ENCODE peak calls at places on chromosomes 1 and 21, in ten cellular contexts. H, Q, V, P, Z, A, O, T, D and G are unnamed samples.

GRCh38 chr1:53681647-53682368 is 57.2 kb downstream of the GLIS1 start:
- DNase-seq in H (peak), Q (peak), V (peak), P (peak), Z (no peak), A (peak), O (peak), T (peak), D (peak), G (no peak)

GRCh38 chr1:70745199-70745598 is 302.4 kb downstream of the PTGER3 start:
- DNase-seq in H (no peak), Q (no peak), V (no peak), P (no peak), Z (no peak), A (no peak), O (no peak), T (no peak), D (no peak), G (no peak)

GRCh38 chr1:108082741-108083562 is 117.2 kb downstream of the SLC25A24 start:
- DNase-seq in H (no peak), Q (no peak), V (no peak), P (no peak), Z (no peak), A (no peak), O (no peak), T (no peak), D (no peak), G (no peak)

GRCh38 chr1:41823453-41823852 is 95.3 kb downstream of the HIVEP3 start:
- DNase-seq in H (peak), Q (no peak), V (no peak), P (no peak), Z (no peak), A (peak), O (no peak), T (no peak), D (no peak), G (peak)

GRCh38 chr1:48263042-48263441 is 40.5 kb downstream of the SLC5A9 start:
- DNase-seq in H (no peak), Q (no peak), V (no peak), P (no peak), Z (no peak), A (no peak), O (no peak), T (no peak), D (no peak), G (no peak)

GRCh38 chr1:179883739-179884138 is 1.7 kb downstream of the TOR1AIP1 start:
- DNase-seq in H (no peak), Q (peak), V (no peak), P (peak), Z (no peak), A (peak), O (peak), T (peak), D (no peak), G (no peak)

GRCh38 chr21:33362044-33362555 is 37.3 kb downstream of the IFNAR1 start:
- DNase-seq in H (no peak), Q (no peak), V (no peak), P (peak), Z (no peak), A (no peak), O (no peak), T (peak), D (peak), G (no peak)

GRCh38 chr1:9269078-9269501 is 23.6 kb upstream of the SPSB1 start:
- DNase-seq in H (no peak), Q (peak), V (peak), P (no peak), Z (no peak), A (no peak), O (no peak), T (no peak), D (no peak), G (no peak)

GRCh38 chr1:31609512-31609911 is 8.0 kb upstream of the HCRTR1 start:
- DNase-seq in H (no peak), Q (no peak), V (no peak), P (no peak), Z (no peak), A (no peak), O (no peak), T (no peak), D (no peak), G (no peak)

GRCh38 chr21:34266322-34266721 is 97.5 kb upstream of the KCNE2 start:
- DNase-seq in H (no peak), Q (no peak), V (no peak), P (no peak), Z (no peak), A (no peak), O (no peak), T (no peak), D (no peak), G (no peak)

GRCh38 chr1:114078116-114078515 is 75.6 kb downstream of the SYT6 start:
- DNase-seq in H (no peak), Q (no peak), V (no peak), P (no peak), Z (no peak), A (no peak), O (peak), T (no peak), D (no peak), G (no peak)

GRCh38 chr1:20630730-20631129 is 2.5 kb upstream of the PINK1 start:
- DNase-seq in H (no peak), Q (no peak), V (no peak), P (no peak), Z (no peak), A (no peak), O (peak), T (no peak), D (no peak), G (no peak)

GRCh38 chr1:41436281-41437010 is 48.0 kb downstream of the EDN2 start:
- DNase-seq in H (no peak), Q (no peak), V (no peak), P (no peak), Z (no peak), A (no peak), O (no peak), T (no peak), D (no peak), G (no peak)

GRCh38 chr1:20194770-20195463 is 8.6 kb upstream of the PLA2G2C start:
- DNase-seq in H (peak), Q (peak), V (peak), P (peak), Z (peak), A (peak), O (peak), T (peak), D (peak), G (peak)

GRCh38 chr21:38804617-38805281 is 980 bp upstream of the ETS2 start:
- DNase-seq in H (peak), Q (no peak), V (peak), P (peak), Z (peak), A (peak), O (peak), T (no peak), D (peak), G (peak)

GRCh38 chr1:11071463-11072215 is 11.8 kb upstream of the SRM start:
- DNase-seq in H (no peak), Q (no peak), V (peak), P (no peak), Z (peak), A (no peak), O (no peak), T (no peak), D (no peak), G (no peak)

GRCh38 chr1:28807046-28807445 is 4.9 kb upstream of the OPRD1 start:
- DNase-seq in H (no peak), Q (no peak), V (no peak), P (no peak), Z (no peak), A (no peak), O (no peak), T (no peak), D (no peak), G (no peak)

GRCh38 chr1:164604541-164604940 is 45.6 kb downstream of the PBX1 start:
- DNase-seq in H (no peak), Q (peak), V (no peak), P (no peak), Z (no peak), A (peak), O (no peak), T (no peak), D (no peak), G (no peak)

GRCh38 chr1:43329995-43330751 is 7.4 kb upstream of the MPL start:
- DNase-seq in H (peak), Q (peak), V (peak), P (peak), Z (no peak), A (peak), O (peak), T (no peak), D (no peak), G (no peak)

GRCh38 chr1:230381049-230381467 is 45.1 kb downstream of the PGBD5 start:
- DNase-seq in H (no peak), Q (no peak), V (no peak), P (no peak), Z (peak), A (no peak), O (no peak), T (no peak), D (peak), G (peak)

GRCh38 chr1:168598963-168599362 is 22.6 kb downstream of the XCL1 start:
- DNase-seq in H (no peak), Q (peak), V (no peak), P (no peak), Z (no peak), A (no peak), O (no peak), T (no peak), D (no peak), G (no peak)

GRCh38 chr1:212242985-212243308 is 42.3 kb upstream of the PPP2R5A start:
- DNase-seq in H (no peak), Q (no peak), V (no peak), P (no peak), Z (no peak), A (no peak), O (no peak), T (no peak), D (no peak), G (no peak)

GRCh38 chr1:41662656-41663437 is 178.4 kb upstream of the EDN2 start:
- DNase-seq in H (peak), Q (peak), V (peak), P (peak), Z (no peak), A (peak), O (no peak), T (no peak), D (peak), G (peak)

GRCh38 chr1:50251592-50252165 is 143.0 kb downstream of the ELAVL4 start:
- DNase-seq in H (no peak), Q (no peak), V (no peak), P (no peak), Z (peak), A (no peak), O (no peak), T (no peak), D (no peak), G (no peak)

GRCh38 chr1:30083800-30084464 is 639.5 kb downstream of the MATN1 start:
- DNase-seq in H (peak), Q (peak), V (no peak), P (peak), Z (no peak), A (peak), O (no peak), T (no peak), D (no peak), G (no peak)

GRCh38 chr1:11188858-11189451 is at the start of gene ANGPTL7:
- DNase-seq in H (no peak), Q (no peak), V (no peak), P (peak), Z (no peak), A (no peak), O (no peak), T (no peak), D (no peak), G (no peak)

GRCh38 chr1:8294170-8294697 is 23.7 kb upstream of the SLC45A1 start:
- DNase-seq in H (no peak), Q (no peak), V (no peak), P (no peak), Z (no peak), A (no peak), O (no peak), T (no peak), D (no peak), G (no peak)

GRCh38 chr1:100213141-100213540 is 35.1 kb upstream of the LRRC39 start:
- DNase-seq in H (no peak), Q (no peak), V (no peak), P (no peak), Z (no peak), A (no peak), O (no peak), T (no peak), D (no peak), G (no peak)

GRCh38 chr1:218874313-218874712 is 299.4 kb upstream of the LYPLAL1 start:
- DNase-seq in H (no peak), Q (peak), V (no peak), P (no peak), Z (no peak), A (peak), O (no peak), T (no peak), D (no peak), G (no peak)

GRCh38 chr1:116708255-116708900 is 40.8 kb upstream of the IGSF3 start:
- DNase-seq in H (no peak), Q (no peak), V (no peak), P (no peak), Z (no peak), A (no peak), O (no peak), T (no peak), D (no peak), G (no peak)

GRCh38 chr1:86149591-86149990 is 7.0 kb downstream of the COL24A1 start:
- DNase-seq in H (no peak), Q (peak), V (no peak), P (no peak), Z (no peak), A (no peak), O (no peak), T (no peak), D (no peak), G (no peak)

GRCh38 chr21:42677339-42678117 is 24.1 kb downstream of the PDE9A start:
- DNase-seq in H (no peak), Q (peak), V (peak), P (no peak), Z (no peak), A (peak), O (no peak), T (no peak), D (no peak), G (no peak)

GRCh38 chr1:76866566-76866965 is 714 bp upstream of the ST6GALNAC5 start:
- DNase-seq in H (no peak), Q (no peak), V (no peak), P (no peak), Z (no peak), A (peak), O (no peak), T (no peak), D (no peak), G (no peak)

GRCh38 chr1:23169727-23170335 is 1.2 kb upstream of the LUZP1 start:
- DNase-seq in H (peak), Q (peak), V (peak), P (peak), Z (peak), A (peak), O (no peak), T (no peak), D (peak), G (peak)
- H3K27ac ChIP-seq in H (peak), Q (peak), V (peak), P (no peak), Z (peak), A (peak), O (peak), T (no peak), D (peak), G (peak)

DNA sequence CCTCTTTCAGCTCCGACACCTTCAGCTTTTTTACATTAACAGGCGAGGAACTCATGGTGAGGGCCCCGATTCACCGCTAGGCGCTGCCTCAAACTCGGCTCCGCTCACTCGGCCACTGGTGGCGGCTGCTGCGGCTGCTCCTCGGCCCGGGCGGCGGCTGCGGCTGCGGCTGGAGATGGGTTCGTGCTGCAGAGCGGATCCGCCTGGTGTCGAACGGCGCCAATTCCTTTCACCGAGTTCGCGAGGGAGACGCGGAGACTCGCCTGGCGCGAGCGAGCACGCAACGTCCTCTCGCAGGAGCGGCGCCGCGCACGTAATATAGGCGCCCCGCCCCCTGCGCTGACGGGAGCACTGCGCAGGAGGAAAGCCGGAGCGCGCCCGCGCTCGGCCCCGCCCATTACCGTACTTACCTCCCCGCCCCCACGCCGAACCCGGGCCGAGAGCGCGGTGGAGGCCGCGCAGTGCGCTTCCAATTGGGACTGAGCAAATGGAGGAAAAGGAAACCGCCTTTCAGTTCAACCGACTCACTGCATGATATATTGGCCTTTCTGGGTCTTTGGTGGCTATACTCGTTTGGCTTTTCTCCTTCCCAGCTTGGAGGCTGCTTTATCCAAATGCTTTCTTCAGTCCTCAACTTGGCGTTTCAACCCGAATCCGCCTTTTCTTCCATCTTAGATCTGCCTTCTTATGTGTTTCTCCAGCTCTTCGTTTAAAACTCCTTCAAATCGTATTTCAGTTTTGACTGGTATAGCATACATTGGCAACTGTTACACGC is at the start of gene HNRNPU:
- DNase-seq in H (peak), Q (peak), V (peak), P (peak), Z (peak), A (peak), O (peak), T (peak), D (peak), G (peak)
- TF ChIP-seq CTCF in H (no peak), Q (peak), V (peak), P (peak), Z (no peak), A (peak), O (peak), T (no peak), D (peak), G (peak)

DNA sequence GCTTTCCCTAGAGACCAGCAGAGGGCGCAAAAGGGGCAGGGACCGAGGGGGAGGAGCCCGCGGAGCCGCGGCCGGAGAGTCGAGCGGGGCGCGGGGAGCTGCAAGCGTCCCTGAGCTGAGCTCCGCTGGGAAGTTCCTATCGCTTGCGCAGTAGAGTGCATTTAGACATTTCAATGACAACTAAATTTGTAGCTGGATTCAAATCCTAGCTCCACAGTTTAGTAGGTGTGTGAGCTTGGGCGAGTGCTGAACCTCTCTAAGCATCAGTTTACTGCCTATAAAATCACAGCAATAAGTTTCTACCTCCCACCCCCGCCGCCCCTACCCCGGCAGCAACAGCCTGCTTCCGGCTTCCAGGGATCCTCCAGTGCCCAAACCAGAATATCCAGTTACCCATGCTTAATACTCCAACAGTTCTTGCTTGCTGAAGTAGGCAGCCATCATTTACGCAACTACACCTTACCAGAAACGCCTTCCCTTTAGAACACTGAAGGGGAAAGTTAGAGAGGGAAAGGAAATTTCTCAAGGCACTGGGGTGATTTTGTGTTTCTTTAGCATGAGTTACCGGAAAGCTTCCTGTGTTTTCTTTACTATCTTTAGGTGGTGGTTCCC is 9.1 kb downstream of the TLR5 start:
- DNase-seq in H (peak), Q (peak), V (peak), P (peak), Z (peak), A (peak), O (peak), T (peak), D (peak), G (peak)
- H3K27ac ChIP-seq in H (peak), Q (peak), V (peak), P (peak), Z (no peak), A (no peak), O (no peak), T (no peak), D (peak), G (peak)

DNA sequence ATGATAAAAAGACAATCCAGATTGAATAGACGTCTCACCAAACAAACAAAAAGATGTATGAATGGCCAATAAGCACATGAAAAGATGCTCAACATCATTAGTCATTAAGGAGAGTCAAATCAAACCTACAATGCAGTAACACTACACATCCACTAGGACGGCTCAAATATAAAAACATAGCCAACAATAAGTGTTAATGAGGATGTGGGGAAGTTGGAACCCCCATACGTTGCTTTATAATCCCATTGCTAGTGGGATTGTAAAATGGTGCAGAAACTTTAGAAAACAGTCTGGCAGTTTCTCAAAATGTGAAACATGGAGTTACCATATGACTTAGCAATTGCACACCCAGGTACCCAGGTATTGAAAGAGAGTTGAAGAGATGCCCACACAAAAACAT is 14.7 kb upstream of the IL24 start:
- DNase-seq in H (no peak), Q (no peak), V (no peak), P (no peak), Z (no peak), A (no peak), O (no peak), T (no peak), D (no peak), G (no peak)
- TF ChIP-seq CTCF in H (no peak), Q (peak), V (no peak), P (no peak), Z (no peak), A (no peak), O (peak), T (no peak), D (no peak), G (no peak)

GRCh38 chr1:202452508-202452907 is 104.0 kb downstream of the PPP1R12B start:
- DNase-seq in H (no peak), Q (no peak), V (no peak), P (no peak), Z (no peak), A (no peak), O (no peak), T (no peak), D (no peak), G (no peak)
- H3K27ac ChIP-seq in H (peak), Q (no peak), V (no peak), P (no peak), Z (no peak), A (no peak), O (no peak), T (no peak), D (no peak), G (no peak)

DNA sequence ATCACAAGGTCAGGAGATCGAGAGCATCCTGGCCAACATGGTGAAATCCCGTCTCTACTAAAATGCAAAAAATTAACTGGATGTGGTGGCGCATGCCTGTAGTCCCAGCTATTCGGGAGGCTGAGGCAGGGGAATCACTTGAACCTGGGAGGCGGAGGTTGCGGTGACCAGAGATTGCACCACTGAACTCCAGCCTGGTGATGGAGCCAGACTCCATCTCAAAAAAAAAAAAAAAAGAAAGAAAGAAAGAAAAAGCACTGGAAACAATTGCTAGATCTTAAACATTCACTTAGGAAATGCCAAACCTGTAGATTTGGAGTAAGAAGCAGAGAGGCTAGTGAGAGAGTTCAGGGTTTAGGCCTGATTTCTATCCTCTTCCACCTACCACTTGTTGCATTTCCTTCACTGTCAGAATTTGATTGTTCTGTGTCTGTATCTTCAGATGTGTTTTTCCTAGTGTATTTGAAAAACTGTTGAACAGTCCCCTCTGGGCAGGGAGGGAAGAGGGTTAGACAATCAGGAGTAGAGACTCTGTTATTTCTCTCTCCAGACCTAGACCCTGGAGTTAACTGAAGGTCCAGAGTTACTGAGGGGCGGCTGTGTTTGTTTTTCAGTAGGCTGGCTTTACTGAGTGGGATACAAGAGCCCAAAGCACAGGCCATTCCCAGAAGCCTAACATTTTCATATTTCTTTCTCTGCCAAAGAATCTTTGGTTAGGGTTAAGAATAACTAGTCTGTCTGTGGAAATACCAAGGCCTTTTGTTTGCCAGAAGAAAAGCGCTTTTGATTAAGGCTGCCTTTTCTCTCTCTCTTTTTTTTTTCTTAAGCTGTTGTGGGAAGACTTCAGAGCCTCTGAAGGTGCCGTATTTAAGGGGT is 31.1 kb upstream of the MACF1 start:
- DNase-seq in H (no peak), Q (no peak), V (no peak), P (no peak), Z (no peak), A (peak), O (no peak), T (no peak), D (no peak), G (no peak)
- TF ChIP-seq CTCF in H (no peak), Q (no peak), V (no peak), P (peak), Z (peak), A (no peak), O (peak), T (no peak), D (no peak), G (no peak)